ENCODE peak calls at places on chromosomes 3 and 15, in eight cellular contexts. One of them, this sample, is unnamed.

GRCh38 chr15:84621358-84621979 is 20.7 kb downstream of the ZSCAN2 start:
- DNase-seq in PC-9: no peak
- DNase-seq in cardiac muscle cell: no peak
- DNase-seq in upper lobe of right lung: no peak
- DNase-seq in naive thymus-derived CD4-positive, alpha-beta T cell: no peak
- DNase-seq in psoas muscle: no peak
- DNase-seq in A549: no peak
- DNase-seq in Peyer's patch: no peak
- DNase-seq in this sample: no peak

GRCh38 chr3:170585937-170586310 is at the start of gene SLC7A14:
- DNase-seq in PC-9: no peak
- DNase-seq in upper lobe of right lung: no peak
- DNase-seq in cardiac muscle cell: peak; percentile 22
- DNase-seq in Peyer's patch: no peak
- DNase-seq in psoas muscle: no peak
- DNase-seq in naive thymus-derived CD4-positive, alpha-beta T cell: no peak
- DNase-seq in A549: no peak
- DNase-seq in this sample: no peak

GRCh38 chr15:74315626-74316025 is 51.8 kb downstream of the CYP11A1 start:
- DNase-seq in PC-9: no peak
- DNase-seq in A549: no peak
- DNase-seq in naive thymus-derived CD4-positive, alpha-beta T cell: no peak
- DNase-seq in upper lobe of right lung: no peak
- DNase-seq in cardiac muscle cell: no peak
- DNase-seq in psoas muscle: no peak
- DNase-seq in Peyer's patch: no peak
- DNase-seq in this sample: no peak

GRCh38 chr3:128878556-128879124 is 780 bp upstream of the ACAD9 start:
- DNase-seq in upper lobe of right lung: no peak
- DNase-seq in A549: peak; percentile 14
- DNase-seq in cardiac muscle cell: peak; percentile 68
- DNase-seq in psoas muscle: no peak
- DNase-seq in PC-9: peak; percentile 34
- DNase-seq in naive thymus-derived CD4-positive, alpha-beta T cell: no peak
- DNase-seq in Peyer's patch: no peak
- DNase-seq in this sample: no peak

GRCh38 chr3:32614956-32615355 is 44.3 kb upstream of the DYNC1LI1 start:
- DNase-seq in cardiac muscle cell: peak; percentile 60
- DNase-seq in upper lobe of right lung: no peak
- DNase-seq in naive thymus-derived CD4-positive, alpha-beta T cell: no peak
- DNase-seq in psoas muscle: no peak
- DNase-seq in Peyer's patch: no peak
- DNase-seq in PC-9: no peak
- DNase-seq in A549: no peak
- DNase-seq in this sample: no peak

GRCh38 chr3:56042326-56042951 is 425.8 kb downstream of the ERC2 start:
- DNase-seq in Peyer's patch: no peak
- DNase-seq in PC-9: peak; percentile 1
- DNase-seq in cardiac muscle cell: peak; percentile 58
- DNase-seq in psoas muscle: no peak
- DNase-seq in A549: peak; percentile 3
- DNase-seq in upper lobe of right lung: no peak
- DNase-seq in naive thymus-derived CD4-positive, alpha-beta T cell: no peak
- DNase-seq in this sample: no peak

GRCh38 chr15:60536951-60537350 is 58.0 kb upstream of the ICE2 start:
- DNase-seq in psoas muscle: no peak
- DNase-seq in A549: no peak
- DNase-seq in cardiac muscle cell: no peak
- DNase-seq in upper lobe of right lung: no peak
- DNase-seq in Peyer's patch: no peak
- DNase-seq in naive thymus-derived CD4-positive, alpha-beta T cell: no peak
- DNase-seq in PC-9: no peak
- DNase-seq in this sample: no peak

GRCh38 chr15:31398677-31399260 is 72.1 kb downstream of the KLF13 start:
- DNase-seq in Peyer's patch: peak; percentile 74
- DNase-seq in cardiac muscle cell: peak; percentile 42
- DNase-seq in naive thymus-derived CD4-positive, alpha-beta T cell: no peak
- DNase-seq in PC-9: no peak
- DNase-seq in A549: no peak
- DNase-seq in psoas muscle: no peak
- DNase-seq in upper lobe of right lung: no peak
- DNase-seq in this sample: no peak

GRCh38 chr3:113167929-113168771 is 43.2 kb upstream of the BOC start:
- DNase-seq in naive thymus-derived CD4-positive, alpha-beta T cell: no peak
- DNase-seq in psoas muscle: no peak
- DNase-seq in cardiac muscle cell: no peak
- DNase-seq in A549: no peak
- DNase-seq in PC-9: no peak
- DNase-seq in upper lobe of right lung: no peak
- DNase-seq in Peyer's patch: no peak
- DNase-seq in this sample: no peak

GRCh38 chr15:63763476-63764123 is 70.1 kb downstream of the HERC1 start:
- DNase-seq in A549: no peak
- DNase-seq in naive thymus-derived CD4-positive, alpha-beta T cell: no peak
- DNase-seq in cardiac muscle cell: no peak
- DNase-seq in upper lobe of right lung: no peak
- DNase-seq in psoas muscle: no peak
- DNase-seq in Peyer's patch: no peak
- DNase-seq in PC-9: no peak
- DNase-seq in this sample: no peak

GRCh38 chr3:112374334-112374734 is 41.4 kb downstream of the CD200 start:
- DNase-seq in cardiac muscle cell: peak; percentile 77
- DNase-seq in PC-9: no peak
- DNase-seq in upper lobe of right lung: no peak
- DNase-seq in psoas muscle: no peak
- DNase-seq in Peyer's patch: no peak
- DNase-seq in naive thymus-derived CD4-positive, alpha-beta T cell: no peak
- DNase-seq in A549: no peak
- DNase-seq in this sample: no peak

GRCh38 chr3:141625506-141625905 is 112.6 kb upstream of the RNF7 start:
- DNase-seq in upper lobe of right lung: no peak
- DNase-seq in Peyer's patch: no peak
- DNase-seq in psoas muscle: no peak
- DNase-seq in A549: no peak
- DNase-seq in PC-9: peak; percentile 18
- DNase-seq in naive thymus-derived CD4-positive, alpha-beta T cell: no peak
- DNase-seq in cardiac muscle cell: peak; percentile 41
- DNase-seq in this sample: no peak

GRCh38 chr3:81299486-81299885 is 462.0 kb downstream of the GBE1 start:
- DNase-seq in Peyer's patch: no peak
- DNase-seq in psoas muscle: no peak
- DNase-seq in PC-9: no peak
- DNase-seq in naive thymus-derived CD4-positive, alpha-beta T cell: no peak
- DNase-seq in upper lobe of right lung: no peak
- DNase-seq in A549: no peak
- DNase-seq in cardiac muscle cell: no peak
- DNase-seq in this sample: no peak

GRCh38 chr3:101813817-101814440 is 34.9 kb downstream of the NXPE3 start:
- DNase-seq in naive thymus-derived CD4-positive, alpha-beta T cell: peak; percentile 39
- DNase-seq in A549: peak; percentile 20
- DNase-seq in cardiac muscle cell: peak; percentile 55
- DNase-seq in psoas muscle: no peak
- DNase-seq in Peyer's patch: no peak
- DNase-seq in upper lobe of right lung: no peak
- DNase-seq in PC-9: no peak
- DNase-seq in this sample: no peak

GRCh38 chr15:53193149-53193548 is 403.0 kb upstream of the ONECUT1 start:
- DNase-seq in A549: no peak
- DNase-seq in psoas muscle: no peak
- DNase-seq in upper lobe of right lung: no peak
- DNase-seq in Peyer's patch: no peak
- DNase-seq in cardiac muscle cell: peak; percentile 6
- DNase-seq in naive thymus-derived CD4-positive, alpha-beta T cell: no peak
- DNase-seq in PC-9: no peak
- DNase-seq in this sample: no peak

GRCh38 chr3:126155280-126155640 is 25.1 kb downstream of the ALDH1L1 start:
- DNase-seq in upper lobe of right lung: peak; percentile 53
- DNase-seq in Peyer's patch: no peak
- DNase-seq in cardiac muscle cell: no peak
- DNase-seq in A549: no peak
- DNase-seq in psoas muscle: no peak
- DNase-seq in PC-9: no peak
- DNase-seq in naive thymus-derived CD4-positive, alpha-beta T cell: no peak
- DNase-seq in this sample: no peak

GRCh38 chr3:6249679-6250078 is 611.2 kb upstream of the GRM7 start:
- DNase-seq in psoas muscle: no peak
- DNase-seq in A549: no peak
- DNase-seq in upper lobe of right lung: no peak
- DNase-seq in Peyer's patch: no peak
- DNase-seq in PC-9: no peak
- DNase-seq in cardiac muscle cell: no peak
- DNase-seq in naive thymus-derived CD4-positive, alpha-beta T cell: no peak
- DNase-seq in this sample: no peak

GRCh38 chr15:47505712-47506542 is 211.4 kb upstream of the SEMA6D start:
- DNase-seq in PC-9: no peak
- DNase-seq in A549: no peak
- DNase-seq in upper lobe of right lung: no peak
- DNase-seq in psoas muscle: no peak
- DNase-seq in cardiac muscle cell: peak; percentile 29
- DNase-seq in Peyer's patch: no peak
- DNase-seq in naive thymus-derived CD4-positive, alpha-beta T cell: no peak
- DNase-seq in this sample: no peak

GRCh38 chr3:37149246-37149645 is 25.1 kb downstream of the LRRFIP2 start:
- DNase-seq in naive thymus-derived CD4-positive, alpha-beta T cell: no peak
- DNase-seq in psoas muscle: no peak
- DNase-seq in upper lobe of right lung: peak; percentile 85
- DNase-seq in A549: no peak
- DNase-seq in cardiac muscle cell: no peak
- DNase-seq in Peyer's patch: no peak
- DNase-seq in PC-9: no peak
- DNase-seq in this sample: no peak

DNA sequence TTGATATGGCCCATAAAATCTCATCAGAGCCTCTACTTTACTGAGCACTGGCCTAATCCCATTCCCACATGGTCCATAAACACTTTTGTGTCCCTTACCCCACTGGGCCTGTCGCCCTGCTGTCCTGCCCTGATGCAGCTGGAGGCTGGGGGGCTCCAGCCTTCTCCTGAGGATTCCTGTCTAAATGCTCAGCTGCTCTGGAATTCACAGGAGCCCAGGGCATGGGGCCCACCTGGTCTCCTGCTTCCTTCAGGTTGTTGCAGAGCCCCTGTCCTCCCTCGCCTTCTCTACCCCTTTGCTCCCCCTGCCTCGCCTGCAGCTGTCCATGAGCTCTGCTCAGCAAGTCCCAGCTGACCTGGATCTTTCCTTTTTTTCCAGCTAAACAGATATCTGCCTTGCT is 286.9 kb downstream of the XXYLT1 start:
- DNase-seq in psoas muscle: no peak
- DNase-seq in PC-9: no peak
- DNase-seq in cardiac muscle cell: no peak
- DNase-seq in naive thymus-derived CD4-positive, alpha-beta T cell: no peak
- DNase-seq in A549: no peak
- DNase-seq in upper lobe of right lung: no peak
- DNase-seq in Peyer's patch: no peak
- DNase-seq in this sample: no peak
- H3K4me1 ChIP-seq in psoas muscle: peaks cover 9% of the 10 kb centered on the region
- H3K4me1 ChIP-seq in PC-9: peaks cover 13% of the 10 kb centered on the region
- H3K4me1 ChIP-seq in cardiac muscle cell: peaks cover 4% of the 10 kb centered on the region
- H3K4me1 ChIP-seq in naive thymus-derived CD4-positive, alpha-beta T cell: no peaks in the 10 kb centered on the region
- H3K4me1 ChIP-seq in A549: no peaks in the 10 kb centered on the region
- H3K4me1 ChIP-seq in upper lobe of right lung: peaks cover 6% of the 10 kb centered on the region
- H3K4me1 ChIP-seq in Peyer's patch: no peaks in the 10 kb centered on the region
- H3K4me1 ChIP-seq in this sample: no peaks in the 10 kb centered on the region

GRCh38 chr15:93065641-93066045 is 23.4 kb downstream of the RGMA start:
- DNase-seq in psoas muscle: no peak
- DNase-seq in A549: no peak
- DNase-seq in PC-9: no peak
- DNase-seq in upper lobe of right lung: no peak
- DNase-seq in naive thymus-derived CD4-positive, alpha-beta T cell: no peak
- DNase-seq in cardiac muscle cell: no peak
- DNase-seq in Peyer's patch: no peak
- DNase-seq in this sample: peak; percentile 42

GRCh38 chr15:93068581-93069199 is 20.3 kb downstream of the RGMA start:
- DNase-seq in PC-9: no peak
- DNase-seq in psoas muscle: no peak
- DNase-seq in upper lobe of right lung: no peak
- DNase-seq in cardiac muscle cell: no peak
- DNase-seq in Peyer's patch: no peak
- DNase-seq in A549: no peak
- DNase-seq in naive thymus-derived CD4-positive, alpha-beta T cell: no peak
- DNase-seq in this sample: peak; percentile 10

GRCh38 chr15:93067649-93068085 is 21.3 kb downstream of the RGMA start:
- DNase-seq in A549: no peak
- DNase-seq in Peyer's patch: no peak
- DNase-seq in naive thymus-derived CD4-positive, alpha-beta T cell: no peak
- DNase-seq in upper lobe of right lung: no peak
- DNase-seq in psoas muscle: peak; percentile 54
- DNase-seq in PC-9: no peak
- DNase-seq in cardiac muscle cell: no peak
- DNase-seq in this sample: no peak

GRCh38 chr15:93066103-93066725 is 22.8 kb downstream of the RGMA start:
- DNase-seq in cardiac muscle cell: no peak
- DNase-seq in naive thymus-derived CD4-positive, alpha-beta T cell: no peak
- DNase-seq in PC-9: no peak
- DNase-seq in upper lobe of right lung: no peak
- DNase-seq in A549: no peak
- DNase-seq in Peyer's patch: no peak
- DNase-seq in psoas muscle: peak; percentile 41
- DNase-seq in this sample: peak; percentile 44

GRCh38 chr15:93066834-93067648 is 22.0 kb downstream of the RGMA start:
- DNase-seq in A549: no peak
- DNase-seq in cardiac muscle cell: peak; percentile 32
- DNase-seq in psoas muscle: no peak
- DNase-seq in PC-9: peak; percentile 11
- DNase-seq in Peyer's patch: no peak
- DNase-seq in upper lobe of right lung: no peak
- DNase-seq in naive thymus-derived CD4-positive, alpha-beta T cell: no peak
- DNase-seq in this sample: peak; percentile 33
- H3K4me1 ChIP-seq in A549: peaks cover 5% of the 10 kb centered on the region
- H3K4me1 ChIP-seq in cardiac muscle cell: peaks cover 25% of the 10 kb centered on the region
- H3K4me1 ChIP-seq in psoas muscle: peaks cover 85% of the 10 kb centered on the region
- H3K4me1 ChIP-seq in PC-9: peaks cover 44% of the 10 kb centered on the region
- H3K4me1 ChIP-seq in Peyer's patch: no peaks in the 10 kb centered on the region
- H3K4me1 ChIP-seq in upper lobe of right lung: peaks cover 11% of the 10 kb centered on the region
- H3K4me1 ChIP-seq in naive thymus-derived CD4-positive, alpha-beta T cell: no peaks in the 10 kb centered on the region
- H3K4me1 ChIP-seq in this sample: no peaks in the 10 kb centered on the region

DNA sequence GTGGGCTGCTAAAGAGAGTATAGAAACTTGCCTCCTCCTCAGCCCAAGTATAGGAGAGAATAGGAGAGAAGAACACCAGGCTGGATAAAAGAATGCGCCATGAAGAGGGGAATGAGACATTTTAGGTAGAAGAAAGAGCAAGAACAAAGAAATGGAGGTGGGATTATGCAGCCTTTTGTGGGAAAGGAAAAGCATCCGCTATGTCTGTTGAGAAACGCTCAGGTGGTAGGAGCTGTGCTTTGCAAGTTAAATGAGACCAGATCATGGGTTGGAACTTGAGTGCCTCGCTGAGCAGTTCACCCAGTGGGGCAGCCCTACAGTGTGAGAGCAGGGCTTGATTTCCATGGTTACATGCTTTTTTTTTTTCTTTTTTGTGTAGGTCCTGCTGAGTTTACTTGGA is 11.5 kb upstream of the RTP1 start:
- DNase-seq in psoas muscle: no peak
- DNase-seq in upper lobe of right lung: no peak
- DNase-seq in PC-9: no peak
- DNase-seq in naive thymus-derived CD4-positive, alpha-beta T cell: no peak
- DNase-seq in A549: no peak
- DNase-seq in Peyer's patch: no peak
- DNase-seq in cardiac muscle cell: no peak
- DNase-seq in this sample: no peak
- H3K4me1 ChIP-seq in psoas muscle: peaks cover 24% of the 10 kb centered on the region
- H3K4me1 ChIP-seq in upper lobe of right lung: peaks cover 5% of the 10 kb centered on the region
- H3K4me1 ChIP-seq in PC-9: peaks cover 60% of the 10 kb centered on the region
- H3K4me1 ChIP-seq in naive thymus-derived CD4-positive, alpha-beta T cell: no peaks in the 10 kb centered on the region
- H3K4me1 ChIP-seq in A549: no peaks in the 10 kb centered on the region
- H3K4me1 ChIP-seq in Peyer's patch: no peaks in the 10 kb centered on the region
- H3K4me1 ChIP-seq in cardiac muscle cell: peaks cover 21% of the 10 kb centered on the region
- H3K4me1 ChIP-seq in this sample: peaks cover 8% of the 10 kb centered on the region

GRCh38 chr3:45688882-45689786 is at the start of gene SACM1L:
- DNase-seq in naive thymus-derived CD4-positive, alpha-beta T cell: peak; percentile 92
- DNase-seq in PC-9: peak; percentile 96
- DNase-seq in A549: peak; percentile 72
- DNase-seq in psoas muscle: peak; percentile 98
- DNase-seq in upper lobe of right lung: peak; percentile 99
- DNase-seq in Peyer's patch: peak; percentile 99
- DNase-seq in cardiac muscle cell: peak; percentile 99
- DNase-seq in this sample: peak; percentile 99
- H3K4me1 ChIP-seq in naive thymus-derived CD4-positive, alpha-beta T cell: peaks cover 38% of the 10 kb centered on the region
- H3K4me1 ChIP-seq in PC-9: peaks cover 16% of the 10 kb centered on the region
- H3K4me1 ChIP-seq in A549: peaks cover 10% of the 10 kb centered on the region
- H3K4me1 ChIP-seq in psoas muscle: peaks cover 41% of the 10 kb centered on the region
- H3K4me1 ChIP-seq in upper lobe of right lung: peaks cover 37% of the 10 kb centered on the region
- H3K4me1 ChIP-seq in Peyer's patch: peaks cover 28% of the 10 kb centered on the region
- H3K4me1 ChIP-seq in cardiac muscle cell: peaks cover 12% of the 10 kb centered on the region
- H3K4me1 ChIP-seq in this sample: no peaks in the 10 kb centered on the region